ENCODE peak calls at places on chromosomes 13 and 19, in four cellular contexts. E, K, D and S are unnamed samples.

GRCh38 chr19:49862411-49863253 is 4.7 kb downstream of the PNKP start:
- DNase-seq in E (no peak), K (no peak), D (no peak), S (peak; percentile 53)

GRCh38 chr13:50226515-50227147 is 211.4 kb downstream of the KCNRG start:
- DNase-seq in E (no peak), K (no peak), D (peak; percentile 53), S (peak; percentile 83)

GRCh38 chr13:23506071-23506820 is 64.0 kb upstream of the TNFRSF19 start:
- DNase-seq in E (peak; percentile 65), K (peak; percentile 26), D (peak; percentile 60), S (peak; percentile 60)

GRCh38 chr13:95181586-95181985 is 119.7 kb downstream of the ABCC4 start:
- DNase-seq in E (no peak), K (no peak), D (no peak), S (no peak)

GRCh38 chr13:97273341-97273831 is 51.3 kb downstream of the MBNL2 start:
- DNase-seq in E (no peak), K (no peak), D (peak; percentile 75), S (no peak)

GRCh38 chr13:113297370-113297871 is 382 bp downstream of the LAMP1 start:
- DNase-seq in E (no peak), K (peak; percentile 31), D (no peak), S (peak; percentile 65)

GRCh38 chr19:3062165-3063105 is at the start of gene TLE5:
- DNase-seq in E (no peak), K (peak; percentile 93), D (peak; percentile 45), S (peak; percentile 90)

GRCh38 chr19:10260141-10260584 is 8.1 kb downstream of the MRPL4 start:
- DNase-seq in E (no peak), K (no peak), D (no peak), S (no peak)

GRCh38 chr19:16325161-16325527 is 518 bp downstream of the KLF2 start:
- DNase-seq in E (no peak), K (peak; percentile 37), D (no peak), S (peak; percentile 29)

GRCh38 chr19:23402388-23402787 is 7.1 kb upstream of the ZNF91 start:
- DNase-seq in E (no peak), K (no peak), D (no peak), S (no peak)

GRCh38 chr19:45251452-45252354 is 632 bp downstream of the MARK4 start:
- DNase-seq in E (peak; percentile 11), K (peak; percentile 66), D (no peak), S (peak; percentile 42)

GRCh38 chr13:37602743-37603381 is 4.3 kb upstream of the POSTN start:
- DNase-seq in E (peak; percentile 64), K (peak; percentile 17), D (no peak), S (peak; percentile 55)

GRCh38 chr19:54431255-54431838 is 16.1 kb downstream of the TTYH1 start:
- DNase-seq in E (no peak), K (no peak), D (no peak), S (peak; percentile 78)